ENCODE peak calls at places on chromosomes 5 and 9, in nine cellular contexts. M is A172; H is endothelial cell; O is stimulated activated naive CD8-positive, alpha-beta T cell treated with anti-CD3 and anti-CD28 coated beads, Interleukin-15, Interleukin-2, amounts not matched to agents 100 U/mL and 50 U/mL, for 24 hours; K is T-helper 17 cell; R is RWPE1; A is omental fat pad; D is stimulated activated CD4-positive, alpha-beta T cell treated with anti-CD3 and anti-CD28 coated beads, Interleukin-15, amount 100 ng/mL, for 24 hours; E is activated CD8-positive, alpha-beta memory T cell treated with anti-CD3 and anti-CD28 coated beads for 24 hours. N is an unnamed sample.

GRCh38 chr5:8875722-8876121 is 670.2 kb downstream of the SEMA5A start:
- DNase-seq in R (no peak), D (no peak), K (no peak), A (no peak), O (no peak), M (no peak), H (no peak), E (no peak), N (no peak)

GRCh38 chr9:33130501-33130900 is 36.6 kb downstream of the B4GALT1 start:
- DNase-seq in H (no peak), A (no peak), O (no peak), D (peak), R (peak), E (no peak), M (peak), K (no peak), N (no peak)

GRCh38 chr5:172410160-172410559 is 44.2 kb downstream of the SH3PXD2B start:
- DNase-seq in R (no peak), H (no peak), A (no peak), E (no peak), K (no peak), M (peak), O (peak), D (peak), N (no peak)

GRCh38 chr5:96562614-96563013 is 99.6 kb upstream of the CAST start:
- DNase-seq in K (no peak), H (no peak), E (no peak), A (no peak), O (no peak), R (no peak), D (no peak), M (peak), N (no peak)

GRCh38 chr9:31119882-31120481 is 1264.5 kb upstream of the ACO1 start:
- DNase-seq in H (peak), M (peak), R (peak), A (no peak), D (peak), O (peak), K (peak), E (no peak), N (no peak)

GRCh38 chr9:101462558-101462957 is 27.0 kb upstream of the ALDOB start:
- DNase-seq in D (no peak), K (no peak), E (no peak), H (no peak), R (no peak), M (peak), A (no peak), O (no peak), N (no peak)

GRCh38 chr5:14810941-14811573 is 60.5 kb downstream of the ANKH start:
- DNase-seq in D (no peak), K (no peak), A (no peak), O (no peak), R (no peak), E (no peak), M (no peak), H (no peak), N (no peak)

GRCh38 chr9:136587944-136588662 is 42.3 kb upstream of the NOTCH1 start:
- DNase-seq in E (no peak), O (peak), K (no peak), M (no peak), A (no peak), H (peak), D (no peak), R (no peak), N (no peak)

GRCh38 chr9:88533951-88534455 is 975 bp upstream of the NXNL2 start:
- DNase-seq in M (peak), D (no peak), A (no peak), O (no peak), K (no peak), H (peak), R (peak), E (no peak), N (no peak)

GRCh38 chr5:178590141-178590923 is at the start of gene COL23A1:
- DNase-seq in A (no peak), O (peak), M (no peak), R (peak), E (peak), D (peak), H (peak), K (no peak), N (peak)

GRCh38 chr5:149790276-149790675 is 60.2 kb downstream of the PPARGC1B start:
- DNase-seq in A (no peak), E (no peak), D (no peak), M (no peak), R (no peak), O (no peak), H (no peak), K (no peak), N (no peak)

GRCh38 chr9:33154368-33154767 is 12.8 kb downstream of the B4GALT1 start:
- DNase-seq in D (no peak), H (no peak), E (peak), M (no peak), O (no peak), R (no peak), K (no peak), A (no peak), N (no peak)

GRCh38 chr5:107402881-107403280 is 267.9 kb downstream of the EFNA5 start:
- DNase-seq in D (no peak), R (no peak), K (no peak), O (no peak), M (no peak), H (no peak), A (no peak), E (no peak), N (no peak)

GRCh38 chr9:132943677-132944293 is 631 bp downstream of the TSC1 start:
- DNase-seq in H (no peak), K (no peak), O (no peak), A (no peak), M (peak), D (no peak), E (peak), R (no peak), N (no peak)

GRCh38 chr5:95907067-95907705 is 54.5 kb downstream of the ELL2 start:
- DNase-seq in A (no peak), E (no peak), H (no peak), R (no peak), O (no peak), K (no peak), D (no peak), M (no peak), N (no peak)

GRCh38 chr5:147403659-147404640 is 105.9 kb downstream of the DPYSL3 start:
- DNase-seq in E (no peak), H (no peak), R (peak), K (no peak), D (no peak), M (peak), A (no peak), O (no peak), N (no peak)

GRCh38 chr5:133499896-133500295 is 112.4 kb downstream of the FSTL4 start:
- DNase-seq in R (no peak), H (no peak), M (no peak), E (no peak), D (no peak), O (no peak), A (no peak), K (no peak), N (no peak)

GRCh38 chr9:123321874-123322770 is 33.9 kb upstream of the CRB2 start:
- DNase-seq in E (no peak), O (no peak), R (no peak), H (no peak), D (no peak), K (no peak), A (no peak), M (no peak), N (no peak)

GRCh38 chr5:26802944-26803343 is 235.4 kb downstream of the CDH9 start:
- DNase-seq in D (no peak), A (no peak), R (no peak), M (no peak), H (no peak), E (no peak), O (no peak), K (no peak), N (no peak)

GRCh38 chr5:7904170-7904569 is 35.2 kb downstream of the MTRR start:
- DNase-seq in H (no peak), O (no peak), R (peak), D (no peak), K (no peak), M (peak), E (no peak), A (no peak), N (no peak)

GRCh38 chr5:218457-219289 is 553 bp downstream of the SDHA start:
- DNase-seq in H (peak), O (peak), E (peak), D (peak), K (peak), A (no peak), M (no peak), R (peak), N (peak)

GRCh38 chr5:52604151-52604550 is 183.6 kb upstream of the ITGA1 start:
- DNase-seq in E (no peak), R (no peak), A (no peak), M (no peak), D (no peak), O (no peak), H (no peak), K (no peak), N (no peak)

GRCh38 chr9:79781263-79781662 is 209.5 kb downstream of the TLE4 start:
- DNase-seq in O (no peak), M (no peak), D (no peak), K (no peak), R (no peak), A (no peak), H (no peak), E (no peak), N (no peak)

GRCh38 chr5:173618927-173619519 is 2.6 kb upstream of the BOD1 start:
- DNase-seq in H (peak), K (peak), E (no peak), A (no peak), R (peak), O (peak), M (peak), D (peak), N (peak)

GRCh38 chr5:140311011-140311467 is 8.1 kb upstream of the PFDN1 start:
- DNase-seq in D (no peak), E (no peak), A (no peak), R (peak), H (no peak), K (no peak), M (peak), O (no peak), N (no peak)

GRCh38 chr5:124263680-124264491 is 482.6 kb downstream of the ZNF608 start:
- DNase-seq in D (no peak), K (no peak), E (no peak), O (no peak), A (no peak), M (no peak), R (no peak), H (peak), N (no peak)

GRCh38 chr9:129677456-129677855 is 12.0 kb downstream of the PRRX2 start:
- DNase-seq in M (no peak), H (no peak), R (no peak), A (no peak), O (no peak), E (no peak), D (no peak), K (no peak), N (no peak)

GRCh38 chr5:97425511-97425910 is 242.5 kb upstream of the RIOK2 start:
- DNase-seq in E (no peak), M (no peak), O (no peak), H (peak), D (no peak), K (no peak), A (no peak), R (peak), N (no peak)

GRCh38 chr9:126366366-126367011 is 39.9 kb downstream of the MVB12B start:
- DNase-seq in A (no peak), M (no peak), D (no peak), K (no peak), H (no peak), R (no peak), E (no peak), O (no peak), N (no peak)

GRCh38 chr5:169626779-169627178 is 10.3 kb upstream of the DOCK2 start:
- DNase-seq in R (peak), O (no peak), K (no peak), D (no peak), E (no peak), H (no peak), M (peak), A (no peak), N (no peak)

GRCh38 chr9:127232833-127233549 is 31.6 kb upstream of the GARNL3 start:
- DNase-seq in K (no peak), D (no peak), M (no peak), O (no peak), R (no peak), A (no peak), E (no peak), H (no peak), N (no peak)

GRCh38 chr9:5425006-5425628 is 12.6 kb downstream of the PLGRKT start:
- DNase-seq in K (no peak), M (peak), H (no peak), D (no peak), O (no peak), E (no peak), A (no peak), R (peak), N (no peak)

GRCh38 chr5:169808118-169808581 is 171.1 kb downstream of the DOCK2 start:
- DNase-seq in H (no peak), D (no peak), O (no peak), A (no peak), E (no peak), M (no peak), R (no peak), K (no peak), N (no peak)

GRCh38 chr5:87755378-87755777 is 342.6 kb upstream of the CCNH start:
- DNase-seq in K (no peak), E (no peak), M (no peak), A (no peak), H (no peak), R (no peak), D (no peak), O (no peak), N (no peak)

GRCh38 chr5:16885635-16886365 is 50.3 kb downstream of the MYO10 start:
- DNase-seq in H (no peak), M (no peak), K (no peak), O (no peak), A (no peak), E (no peak), D (no peak), R (no peak), N (no peak)

GRCh38 chr5:127031147-127031862 is 947 bp upstream of the MARCHF3 start:
- DNase-seq in H (no peak), A (no peak), D (peak), M (no peak), R (no peak), K (no peak), O (peak), E (peak), N (no peak)

GRCh38 chr9:87564706-87565335 is 67.2 kb downstream of the DAPK1 start:
- DNase-seq in A (no peak), E (no peak), K (no peak), O (no peak), D (no peak), M (no peak), H (no peak), R (no peak), N (no peak)

N was measured in activated effector memory CD4-positive, alpha-beta T cell treated with Interleukin-2 at 50 U/mL for 16 hours.